ENCODE peak calls at places on chromosomes 12 and 14, in four cellular contexts. Z is WTC11, R is HepG2, Q is GM12878. B is an unnamed sample.

GRCh38 chr14:36513451-36514277 is 6.4 kb downstream of the NKX2-1 start:
- DNase-seq in Z (peak; percentile 84), R (no peak), Q (no peak), B (no peak)

GRCh38 chr14:69553221-69553620 is 21.4 kb downstream of the CCDC177 start:
- DNase-seq in Z (no peak), R (no peak), Q (no peak), B (no peak)

GRCh38 chr12:9947674-9948073 is 15.5 kb upstream of the CLEC2A start:
- DNase-seq in Z (no peak), R (no peak), Q (no peak), B (no peak)

GRCh38 chr12:51812871-51813270 is 35.6 kb downstream of the FIGNL2 start:
- DNase-seq in Z (no peak), R (no peak), Q (no peak), B (no peak)

GRCh38 chr12:107349008-107349747 is 255.8 kb upstream of the CRY1 start:
- DNase-seq in Z (no peak), R (peak; percentile 98), Q (no peak), B (no peak)

GRCh38 chr12:98344630-98345029 is 170.8 kb upstream of the TMPO start:
- DNase-seq in Z (no peak), R (no peak), Q (no peak), B (no peak)

GRCh38 chr12:114784526-114784925 is 100.6 kb upstream of the TBX3 start:
- DNase-seq in Z (no peak), R (no peak), Q (no peak), B (no peak)

GRCh38 chr14:43981135-43981787 is 525.8 kb downstream of the FSCB start:
- DNase-seq in Z (no peak), R (peak; percentile 2), Q (no peak), B (no peak)

GRCh38 chr12:24948816-24949722 is at the start of gene BCAT1:
- DNase-seq in Z (peak; percentile 84), R (peak; percentile 61), Q (no peak), B (peak; percentile 75)

GRCh38 chr12:241266-241665 is 21.4 kb downstream of the SLC6A13 start:
- DNase-seq in Z (no peak), R (no peak), Q (no peak), B (no peak)

GRCh38 chr14:91814317-91814716 is 53.0 kb downstream of the TC2N start:
- DNase-seq in Z (no peak), R (no peak), Q (no peak), B (no peak)

GRCh38 chr12:6745751-6746525 is 7.0 kb downstream of the MLF2 start:
- DNase-seq in Z (no peak), R (no peak), Q (no peak), B (no peak)

DNA sequence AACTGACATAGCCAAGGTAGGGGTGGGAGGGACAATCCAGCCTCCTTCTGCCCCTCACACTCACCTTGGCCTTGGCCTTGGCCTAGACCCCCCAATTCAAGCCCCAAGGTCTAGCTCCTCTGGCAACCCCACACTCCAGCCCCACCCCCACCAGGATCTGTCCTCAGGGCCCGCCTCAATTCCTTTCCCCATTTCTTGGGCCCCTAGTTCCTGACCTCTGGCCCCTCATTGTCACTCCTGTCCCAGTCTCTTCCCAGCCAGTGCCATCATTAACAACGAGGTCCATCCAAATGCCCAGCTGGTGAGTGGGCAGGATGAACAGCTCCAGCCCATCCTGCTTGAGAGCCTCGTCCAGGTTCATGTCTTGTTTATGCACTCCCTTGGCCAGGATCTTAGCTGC is 6.8 kb upstream of the GDF11 start:
- DNase-seq in Z (no peak), R (no peak), Q (no peak), B (no peak)
- TF ChIP-seq MAX in Z (no peak), R (no peak), Q (no peak), B (no peak)

DNA sequence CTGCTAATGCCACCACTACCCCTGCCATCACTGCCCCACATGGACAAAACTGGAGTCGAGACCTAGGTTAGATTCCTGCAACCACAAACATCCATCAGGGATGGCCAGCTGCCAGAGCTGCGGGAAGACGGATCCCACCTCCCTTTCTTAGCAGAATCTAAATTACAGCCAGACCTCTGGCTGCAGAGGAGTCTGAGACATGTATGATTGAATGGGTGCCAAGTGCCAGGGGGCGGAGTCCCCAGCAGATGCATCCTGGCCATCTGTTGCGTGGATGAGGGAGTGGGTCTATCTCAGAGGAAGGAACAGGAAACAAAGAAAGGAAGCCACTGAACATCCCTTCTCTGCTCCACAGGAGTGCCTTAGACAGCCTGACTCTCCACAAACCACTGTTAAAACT is 7.1 kb upstream of the OAS2 start:
- DNase-seq in Z (no peak), R (no peak), Q (no peak), B (no peak)
- TF ChIP-seq CBFB in Z (no peak), R (no peak), Q (no peak), B (no peak)

DNA sequence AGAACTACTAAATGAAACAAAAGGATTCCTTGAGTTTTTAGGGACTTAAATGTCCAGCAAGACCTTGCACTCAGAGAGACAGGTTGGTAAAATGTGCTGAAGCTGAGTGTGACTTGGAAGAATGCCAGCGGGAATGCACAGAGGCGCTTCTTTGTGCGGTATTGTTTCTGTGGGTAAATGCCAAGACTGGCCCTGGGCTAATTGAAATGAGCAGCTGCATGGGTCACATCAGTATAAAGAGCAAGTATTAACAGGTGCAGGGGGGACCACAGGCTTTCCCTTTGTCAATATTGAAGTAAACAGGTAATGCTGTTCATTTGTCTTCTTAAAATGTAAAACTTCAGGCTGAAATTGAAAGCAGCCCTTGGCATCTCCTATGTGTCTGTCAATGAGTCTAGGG is 74.3 kb downstream of the LMO3 start:
- DNase-seq in Z (no peak), R (no peak), Q (no peak), B (no peak)
- TF ChIP-seq MAX in Z (no peak), R (no peak), Q (no peak), B (no peak)

GRCh38 chr14:71478542-71478941 is 453.7 kb upstream of the RGS6 start:
- DNase-seq in Z (no peak), R (no peak), Q (no peak), B (no peak)
- TF ChIP-seq CBFB in Z (no peak), R (no peak), Q (no peak), B (no peak)

DNA sequence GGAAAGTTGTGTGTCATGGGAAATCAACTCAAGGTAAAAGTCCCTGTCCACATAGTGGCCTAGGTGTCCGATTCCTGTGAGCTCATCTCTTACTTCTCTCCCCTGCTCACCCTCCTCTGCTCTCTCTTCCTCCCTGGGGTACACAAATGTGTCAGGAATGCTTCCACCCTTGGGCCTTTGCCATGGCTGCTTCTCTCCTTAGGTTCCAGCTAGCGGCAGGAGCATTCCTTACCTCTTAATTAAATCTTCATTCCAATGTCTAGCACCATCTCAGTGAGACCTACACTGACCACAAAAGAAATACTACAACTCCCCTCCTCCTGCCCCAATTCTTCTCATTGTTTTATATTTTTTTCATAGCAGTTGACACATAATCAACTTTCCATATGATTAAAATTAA is 298.6 kb downstream of the PDZRN4 start:
- DNase-seq in Z (no peak), R (no peak), Q (no peak), B (no peak)
- TF ChIP-seq MAX in Z (no peak), R (no peak), Q (no peak), B (no peak)

B was measured in K562.